ENCODE peak calls at places on chromosome 17, in four cellular contexts. O is NCI-H2029, W is HFFc6, K is EH. P is an unnamed sample.

GRCh38 chr17:73228748-73229236 is 32.9 kb downstream of the CPSF4L start:
- DNase-seq in O (peak), K (peak), W (peak), P (no peak)

GRCh38 chr17:41885733-41886132 is 20.5 kb upstream of the KLHL11 start:
- DNase-seq in W (no peak), O (no peak), K (no peak), P (no peak)

GRCh38 chr17:7219812-7220592 is at the start of the genes ACADVL and DLG4:
- DNase-seq in W (peak), K (peak), O (no peak), P (peak)

GRCh38 chr17:601462-602303 is 113.0 kb downstream of the VPS53 start:
- DNase-seq in K (peak), W (no peak), O (no peak), P (no peak)

GRCh38 chr17:44345497-44346026 is 460 bp downstream of the GRN start:
- DNase-seq in K (peak), O (no peak), W (peak), P (peak)

GRCh38 chr17:77445030-77445907 is 304.5 kb downstream of the SEC14L1 start:
- DNase-seq in O (no peak), W (peak), K (peak), P (no peak)

GRCh38 chr17:64781810-64782555 is 119.9 kb upstream of the SMURF2 start:
- DNase-seq in K (no peak), W (no peak), O (no peak), P (no peak)

GRCh38 chr17:76371656-76372628 is 12.5 kb upstream of the SPHK1 start:
- DNase-seq in O (no peak), W (peak), K (peak), P (no peak)

GRCh38 chr17:41618341-41619161 is 5.8 kb downstream of the KRT17 start:
- DNase-seq in W (no peak), K (no peak), O (no peak), P (no peak)

GRCh38 chr17:73199751-73200317 is 7.0 kb downstream of the COG1 start:
- DNase-seq in O (no peak), K (no peak), W (no peak), P (no peak)

GRCh38 chr17:67456889-67457288 is 79.8 kb downstream of the PITPNC1 start:
- DNase-seq in K (no peak), W (no peak), O (no peak), P (no peak)

GRCh38 chr17:68623811-68624210 is 22.6 kb upstream of the FAM20A start:
- DNase-seq in O (no peak), W (no peak), K (no peak), P (no peak)

GRCh38 chr17:55283256-55283965 is 18.7 kb downstream of the HLF start:
- DNase-seq in K (no peak), W (no peak), O (no peak), P (no peak)

GRCh38 chr17:77881545-77881944 is 77.0 kb upstream of the TNRC6C start:
- DNase-seq in K (peak), W (peak), O (no peak), P (no peak)

GRCh38 chr17:1649844-1650409 is at the start of gene RILP:
- DNase-seq in W (no peak), O (peak), K (no peak), P (no peak)

GRCh38 chr17:8004899-8005298 is 2.5 kb downstream of the GUCY2D start:
- DNase-seq in W (peak), K (peak), O (no peak), P (no peak)

GRCh38 chr17:29740017-29740416 is 117.3 kb upstream of the CORO6 start:
- DNase-seq in K (no peak), W (no peak), O (no peak), P (no peak)

GRCh38 chr17:31392002-31392855 is 754 bp downstream of the RAB11FIP4 start:
- DNase-seq in O (peak), K (no peak), W (no peak), P (no peak)

GRCh38 chr17:36849871-36850348 is 87.4 kb upstream of the LHX1 start:
- DNase-seq in K (peak), W (peak), O (no peak), P (no peak)

GRCh38 chr17:63483655-63484575 is 7.1 kb downstream of the ACE start:
- DNase-seq in K (no peak), W (no peak), O (no peak), P (no peak)

GRCh38 chr17:3575506-3575905 is 17.9 kb upstream of the TRPV3 start:
- DNase-seq in W (peak), K (peak), O (no peak), P (no peak)

GRCh38 chr17:71934520-71934919 is 186.3 kb upstream of the SOX9 start:
- DNase-seq in O (no peak), K (no peak), W (no peak), P (no peak)

GRCh38 chr17:56777859-56778258 is 55.9 kb downstream of the C17orf67 start:
- DNase-seq in K (peak), W (peak), O (no peak), P (no peak)

GRCh38 chr17:30035369-30035768 is 81.2 kb upstream of the NSRP1 start:
- DNase-seq in O (no peak), W (no peak), K (no peak), P (no peak)

P was measured in DMS153.